ENCODE peak calls at places on chromosomes 11 and 22, in five cellular contexts. L is GM10248, V is SK-N-SH, T is kidney, U is osteoblast. M is an unnamed sample.

GRCh38 chr11:3074912-3075589 is 17.8 kb upstream of the CARS1 start:
- DNase-seq in L (no peak), V (no peak), T (peak; percentile 80), U (peak; percentile 45), M (peak; percentile 64)

GRCh38 chr11:92104349-92104748 is 120.3 kb upstream of the FAT3 start:
- DNase-seq in L (no peak), V (no peak), T (no peak), U (no peak), M (no peak)

GRCh38 chr11:16356751-16357365 is 512 bp upstream of the SOX6 start:
- DNase-seq in L (no peak), V (no peak), T (no peak), U (peak; percentile 25), M (no peak)

GRCh38 chr11:114988644-114989043 is 310.3 kb downstream of the NXPE2 start:
- DNase-seq in L (no peak), V (no peak), T (no peak), U (no peak), M (no peak)

GRCh38 chr11:9688716-9689511 is 25.0 kb downstream of the SWAP70 start:
- DNase-seq in L (peak; percentile 45), V (peak; percentile 55), T (no peak), U (peak; percentile 68), M (no peak)

GRCh38 chr11:110134120-110134519 is 40.9 kb downstream of the ZC3H12C start:
- DNase-seq in L (no peak), V (no peak), T (no peak), U (no peak), M (no peak)

GRCh38 chr11:36605221-36606216 is 7.5 kb upstream of the RAG2 start:
- DNase-seq in L (no peak), V (no peak), T (no peak), U (no peak), M (no peak)

GRCh38 chr22:28920757-28921584 is 37.6 kb downstream of the ZNRF3 start:
- DNase-seq in L (peak; percentile 39), V (no peak), T (no peak), U (no peak), M (peak; percentile 35)

GRCh38 chr11:18731949-18732821 is 6.2 kb upstream of the IGSF22 start:
- DNase-seq in L (peak; percentile 75), V (peak; percentile 86), T (no peak), U (peak; percentile 94), M (peak; percentile 29)

DNA sequence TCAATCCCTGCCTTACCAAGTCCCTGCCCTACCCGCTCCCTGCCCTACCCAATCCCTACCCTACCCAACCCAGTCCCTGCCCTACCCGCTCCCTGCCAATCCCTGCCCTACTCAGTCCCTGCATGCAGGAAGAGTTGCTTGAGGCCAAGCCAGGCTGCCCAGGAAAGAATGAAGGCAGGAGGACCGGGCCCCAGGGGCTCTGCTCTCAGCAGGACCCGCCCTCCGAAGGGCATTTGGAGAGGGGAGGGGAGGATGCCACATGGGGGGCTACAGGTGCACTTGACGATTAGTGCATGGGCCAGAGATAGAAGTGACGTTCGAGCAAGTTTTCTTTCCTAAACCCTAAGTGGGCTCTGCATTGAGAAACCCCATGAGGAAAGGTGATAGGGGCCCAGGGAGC is 581.2 kb downstream of the TBC1D22A start:
- DNase-seq in L (no peak), V (no peak), T (no peak), U (no peak), M (no peak)
- TF ChIP-seq CTCF in L (no peak), V (no peak), T (no peak), U (no peak), M (no peak)

GRCh38 chr11:44634401-44635281 is 69.2 kb downstream of the CD82 start:
- DNase-seq in L (peak; percentile 15), V (peak; percentile 90), T (peak; percentile 93), U (peak; percentile 89), M (peak; percentile 80)

GRCh38 chr11:44630511-44631210 is 65.2 kb downstream of the CD82 start:
- DNase-seq in L (peak; percentile 4), V (no peak), T (peak; percentile 25), U (peak; percentile 43), M (peak; percentile 68)

GRCh38 chr11:44632466-44633123 is 67.1 kb downstream of the CD82 start:
- DNase-seq in L (peak; percentile 55), V (no peak), T (no peak), U (peak; percentile 81), M (peak; percentile 65)

GRCh38 chr11:44631831-44632230 is 66.4 kb downstream of the CD82 start:
- DNase-seq in L (peak; percentile 3), V (no peak), T (no peak), U (no peak), M (peak; percentile 26)

DNA sequence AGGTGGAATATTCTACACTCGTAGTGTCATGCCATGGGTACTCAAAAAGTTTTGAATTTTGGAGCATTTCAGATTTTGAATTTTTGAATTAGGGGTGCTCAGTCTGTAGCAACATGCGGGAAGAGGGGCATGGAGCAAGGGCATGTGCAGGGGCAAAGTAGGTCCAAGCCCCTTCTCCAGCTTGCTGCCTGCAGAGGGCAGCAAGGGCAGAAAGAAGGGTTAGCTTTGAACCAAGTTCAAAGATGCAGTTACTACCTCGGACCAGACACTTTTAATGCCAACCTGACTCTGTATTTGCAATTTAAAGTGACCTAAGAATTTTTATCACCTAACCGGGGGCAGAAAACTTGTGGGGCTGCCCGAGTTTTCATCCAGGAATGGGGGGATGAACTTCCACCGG is 68.2 kb downstream of the CD82 start:
- DNase-seq in L (peak; percentile 27), V (peak; percentile 56), T (no peak), U (peak; percentile 64), M (peak; percentile 26)
- TF ChIP-seq CTCF in L (peak; percentile 31), V (peak; percentile 50), T (no peak), U (peak; percentile 41), M (peak; percentile 57)

GRCh38 chr11:56624661-56625110 is 10.0 kb upstream of the OR5M1 start:
- DNase-seq in L (no peak), V (peak; percentile 37), T (no peak), U (peak; percentile 6), M (no peak)
- TF ChIP-seq CTCF in L (no peak), V (peak; percentile 76), T (peak; percentile 34), U (peak; percentile 30), M (peak; percentile 73)

GRCh38 chr11:32071811-32072210 is 19.1 kb upstream of the RCN1 start:
- DNase-seq in L (no peak), V (peak; percentile 23), T (no peak), U (peak; percentile 38), M (no peak)
- TF ChIP-seq CTCF in L (no peak), V (peak; percentile 54), T (no peak), U (peak; percentile 65), M (peak; percentile 73)

DNA sequence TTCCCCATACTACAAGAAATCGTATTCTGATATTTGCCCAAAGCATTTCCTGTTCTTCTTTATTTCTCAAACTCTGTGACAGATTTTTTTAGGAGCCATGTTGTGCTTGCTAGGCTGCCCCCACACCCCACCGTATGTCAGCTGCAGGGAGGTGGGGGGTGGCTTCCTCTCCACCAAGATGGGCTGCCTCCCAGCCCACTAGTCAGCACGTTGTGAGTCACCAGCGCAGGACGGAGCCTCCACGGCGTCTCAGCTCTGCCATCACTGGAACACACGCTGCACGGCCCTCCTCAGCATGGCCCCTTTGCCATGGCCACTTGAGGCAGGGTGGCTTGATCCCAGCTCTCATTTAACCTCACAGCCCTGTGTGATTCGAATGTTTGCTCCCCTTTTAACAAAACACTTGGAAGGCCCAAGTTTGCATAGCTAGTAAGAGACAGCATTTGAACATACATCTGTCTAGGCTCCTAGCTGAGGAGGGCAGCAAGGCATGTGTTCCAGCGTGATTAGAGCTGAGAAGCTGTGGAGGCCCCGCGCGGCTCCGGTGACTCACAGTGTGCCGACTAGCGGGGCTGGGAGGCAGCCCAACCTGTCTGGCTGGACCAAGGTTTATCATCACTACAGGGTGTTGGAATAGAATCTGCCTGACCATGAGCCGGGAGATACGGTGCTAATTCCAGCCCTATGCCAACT is 180.7 kb upstream of the NCAM1 start:
- DNase-seq in L (no peak), V (no peak), T (no peak), U (no peak), M (no peak)
- TF ChIP-seq CTCF in L (no peak), V (peak; percentile 19), T (no peak), U (no peak), M (no peak)

GRCh38 chr11:119694334-119694733 is 34.7 kb downstream of the NECTIN1 start:
- DNase-seq in L (peak; percentile 50), V (no peak), T (no peak), U (no peak), M (no peak)
- TF ChIP-seq CTCF in L (peak; percentile 21), V (no peak), T (no peak), U (peak; percentile 23), M (no peak)

GRCh38 chr11:90639687-90640086 is 416.8 kb upstream of the CHORDC1 start:
- DNase-seq in L (no peak), V (no peak), T (no peak), U (no peak), M (no peak)
- TF ChIP-seq CTCF in L (no peak), V (peak; percentile 41), T (no peak), U (no peak), M (peak; percentile 80)

GRCh38 chr11:79768343-79768742 is 327.5 kb upstream of the TENM4 start:
- DNase-seq in L (no peak), V (no peak), T (no peak), U (peak; percentile 32), M (no peak)

GRCh38 chr11:79758325-79758724 is 317.5 kb upstream of the TENM4 start:
- DNase-seq in L (no peak), V (no peak), T (no peak), U (no peak), M (no peak)

GRCh38 chr11:79762271-79762935 is 321.6 kb upstream of the TENM4 start:
- DNase-seq in L (no peak), V (no peak), T (no peak), U (no peak), M (no peak)
- TF ChIP-seq CTCF in L (no peak), V (no peak), T (peak; percentile 37), U (no peak), M (no peak)

GRCh38 chr11:67572747-67573419 is 10.7 kb upstream of the GSTP1 start:
- DNase-seq in L (no peak), V (peak; percentile 53), T (no peak), U (peak; percentile 65), M (no peak)
- TF ChIP-seq CTCF in L (peak; percentile 76), V (peak; percentile 64), T (peak; percentile 70), U (peak; percentile 61), M (peak; percentile 83)